ENCODE peak calls at places on chromosomes 2 and 18, in eight cellular contexts. One of them, this sample, is unnamed.

GRCh38 chr18:58687871-58688308 is 16.6 kb downstream of the MALT1 start:
- DNase-seq in GM23248: no peak
- DNase-seq in HCT116: no peak
- DNase-seq in MM.1S: no peak
- DNase-seq in neural progenitor cell: no peak
- DNase-seq in GM23338: no peak
- DNase-seq in OCI-LY7: no peak
- DNase-seq in hepatocyte: no peak
- DNase-seq in this sample: no peak

GRCh38 chr2:152766908-152767307 is 48.5 kb downstream of the ARL6IP6 start:
- DNase-seq in GM23248: peak; percentile 22
- DNase-seq in HCT116: no peak
- DNase-seq in MM.1S: no peak
- DNase-seq in neural progenitor cell: no peak
- DNase-seq in GM23338: no peak
- DNase-seq in OCI-LY7: no peak
- DNase-seq in hepatocyte: no peak
- DNase-seq in this sample: no peak

GRCh38 chr18:4455113-4455811 is at the start of gene DLGAP1:
- DNase-seq in GM23248: peak; percentile 19
- DNase-seq in HCT116: no peak
- DNase-seq in MM.1S: peak; percentile 28
- DNase-seq in neural progenitor cell: peak; percentile 95
- DNase-seq in GM23338: peak; percentile 87
- DNase-seq in OCI-LY7: no peak
- DNase-seq in hepatocyte: peak; percentile 84
- DNase-seq in this sample: peak; percentile 17

GRCh38 chr2:199771948-199772692 is 78.9 kb downstream of the FTCDNL1 start:
- DNase-seq in GM23248: no peak
- DNase-seq in HCT116: no peak
- DNase-seq in MM.1S: no peak
- DNase-seq in neural progenitor cell: no peak
- DNase-seq in GM23338: no peak
- DNase-seq in OCI-LY7: no peak
- DNase-seq in hepatocyte: no peak
- DNase-seq in this sample: no peak

GRCh38 chr2:102141915-102142828 is at the start of gene IL1R1:
- DNase-seq in GM23248: peak; percentile 97
- DNase-seq in HCT116: no peak
- DNase-seq in MM.1S: no peak
- DNase-seq in neural progenitor cell: peak; percentile 90
- DNase-seq in GM23338: peak; percentile 70
- DNase-seq in OCI-LY7: no peak
- DNase-seq in hepatocyte: peak; percentile 94
- DNase-seq in this sample: peak; percentile 80

GRCh38 chr2:37610638-37611289 is 60.7 kb downstream of the CDC42EP3 start:
- DNase-seq in GM23248: peak; percentile 36
- DNase-seq in HCT116: no peak
- DNase-seq in MM.1S: no peak
- DNase-seq in neural progenitor cell: no peak
- DNase-seq in GM23338: no peak
- DNase-seq in OCI-LY7: no peak
- DNase-seq in hepatocyte: no peak
- DNase-seq in this sample: no peak

GRCh38 chr18:67862069-67862468 is 345.5 kb upstream of the DSEL start:
- DNase-seq in GM23248: peak; percentile 37
- DNase-seq in HCT116: no peak
- DNase-seq in MM.1S: no peak
- DNase-seq in neural progenitor cell: no peak
- DNase-seq in GM23338: no peak
- DNase-seq in OCI-LY7: no peak
- DNase-seq in hepatocyte: no peak
- DNase-seq in this sample: no peak

GRCh38 chr18:58363767-58364540 is 264.9 kb downstream of the ALPK2 start:
- DNase-seq in GM23248: peak; percentile 86
- DNase-seq in HCT116: no peak
- DNase-seq in MM.1S: no peak
- DNase-seq in neural progenitor cell: no peak
- DNase-seq in GM23338: no peak
- DNase-seq in OCI-LY7: no peak
- DNase-seq in hepatocyte: no peak
- DNase-seq in this sample: peak; percentile 64

GRCh38 chr2:48312126-48312525 is 217.8 kb upstream of the STON1 start:
- DNase-seq in GM23248: no peak
- DNase-seq in HCT116: no peak
- DNase-seq in MM.1S: no peak
- DNase-seq in neural progenitor cell: no peak
- DNase-seq in GM23338: no peak
- DNase-seq in OCI-LY7: no peak
- DNase-seq in hepatocyte: peak; percentile 61
- DNase-seq in this sample: peak; percentile 96

GRCh38 chr2:238286987-238287386 is 1.4 kb downstream of the PER2 start:
- DNase-seq in GM23248: peak; percentile 52
- DNase-seq in HCT116: no peak
- DNase-seq in MM.1S: no peak
- DNase-seq in neural progenitor cell: no peak
- DNase-seq in GM23338: no peak
- DNase-seq in OCI-LY7: no peak
- DNase-seq in hepatocyte: no peak
- DNase-seq in this sample: no peak

GRCh38 chr2:215773728-215774127 is 239.6 kb downstream of the MREG start:
- DNase-seq in GM23248: peak; percentile 97
- DNase-seq in HCT116: no peak
- DNase-seq in MM.1S: no peak
- DNase-seq in neural progenitor cell: no peak
- DNase-seq in GM23338: no peak
- DNase-seq in OCI-LY7: no peak
- DNase-seq in hepatocyte: peak; percentile 25
- DNase-seq in this sample: peak; percentile 63

GRCh38 chr2:47172922-47173695 is 18.0 kb upstream of the STPG4 start:
- DNase-seq in GM23248: peak; percentile 39
- DNase-seq in HCT116: no peak
- DNase-seq in MM.1S: no peak
- DNase-seq in neural progenitor cell: no peak
- DNase-seq in GM23338: no peak
- DNase-seq in OCI-LY7: no peak
- DNase-seq in hepatocyte: no peak
- DNase-seq in this sample: no peak
- H3K4me2 ChIP-seq in GM23248: peak overlapping the region; percentile 85
- H3K4me2 ChIP-seq in HCT116: peak overlapping the region; percentile 90
- H3K4me2 ChIP-seq in MM.1S: peak overlapping the region; percentile 67
- H3K4me2 ChIP-seq in neural progenitor cell: peak overlapping the region; percentile 83
- H3K4me2 ChIP-seq in GM23338: peak overlapping the region; percentile 89
- H3K4me2 ChIP-seq in OCI-LY7: peak overlapping the region; percentile 83
- H3K4me2 ChIP-seq in hepatocyte: peak overlapping the region; percentile 90
- H3K4me2 ChIP-seq in this sample: peak overlapping the region; percentile 88

DNA sequence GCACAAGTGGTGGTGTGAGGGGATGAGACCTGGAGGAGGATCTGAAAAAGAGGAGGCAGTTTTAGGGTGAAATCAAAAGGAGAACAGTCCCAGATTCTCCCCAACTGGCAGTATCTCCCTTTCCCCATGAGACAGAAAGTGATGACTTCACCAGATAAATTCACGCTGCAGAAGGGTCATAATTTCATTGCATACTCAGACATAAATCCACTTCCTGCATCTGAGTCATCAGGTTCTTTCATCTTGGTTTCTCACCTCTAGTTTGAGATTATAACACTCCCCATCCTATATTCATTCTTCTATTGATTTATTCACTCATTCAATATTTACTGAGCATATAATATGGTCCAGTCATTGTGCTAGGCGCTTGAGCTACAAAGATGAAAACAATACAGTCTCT is 64.7 kb downstream of the CCDC148 start:
- DNase-seq in GM23248: peak; percentile 19
- DNase-seq in HCT116: peak; percentile 6
- DNase-seq in MM.1S: no peak
- DNase-seq in neural progenitor cell: no peak
- DNase-seq in GM23338: no peak
- DNase-seq in OCI-LY7: no peak
- DNase-seq in hepatocyte: no peak
- DNase-seq in this sample: peak; percentile 53
- H3K27ac ChIP-seq in GM23248: no peak overlapping the region
- H3K27ac ChIP-seq in HCT116: no peak overlapping the region
- H3K27ac ChIP-seq in MM.1S: no peak overlapping the region
- H3K27ac ChIP-seq in neural progenitor cell: no peak overlapping the region
- H3K27ac ChIP-seq in GM23338: no peak overlapping the region
- H3K27ac ChIP-seq in OCI-LY7: no peak overlapping the region
- H3K27ac ChIP-seq in hepatocyte: no peak overlapping the region
- H3K27ac ChIP-seq in this sample: no peak overlapping the region

GRCh38 chr2:121837596-121837995 is 82.1 kb downstream of the TSN start:
- DNase-seq in GM23248: peak; percentile 25
- DNase-seq in HCT116: no peak
- DNase-seq in MM.1S: peak; percentile 79
- DNase-seq in neural progenitor cell: no peak
- DNase-seq in GM23338: no peak
- DNase-seq in OCI-LY7: no peak
- DNase-seq in hepatocyte: no peak
- DNase-seq in this sample: no peak
- TF ChIP-seq EZH2phosphoT487 in GM23248: no peak
- TF ChIP-seq EZH2phosphoT487 in HCT116: no peak
- TF ChIP-seq EZH2phosphoT487 in MM.1S: no peak
- TF ChIP-seq EZH2phosphoT487 in neural progenitor cell: no peak
- TF ChIP-seq EZH2phosphoT487 in GM23338: no peak
- TF ChIP-seq EZH2phosphoT487 in OCI-LY7: no peak
- TF ChIP-seq EZH2phosphoT487 in hepatocyte: no peak
- TF ChIP-seq EZH2phosphoT487 in this sample: no peak

GRCh38 chr2:167293172-167293781 is 405.0 kb downstream of the XIRP2 start:
- DNase-seq in GM23248: peak; percentile 49
- DNase-seq in HCT116: no peak
- DNase-seq in MM.1S: peak; percentile 18
- DNase-seq in neural progenitor cell: peak; percentile 59
- DNase-seq in GM23338: peak; percentile 45
- DNase-seq in OCI-LY7: no peak
- DNase-seq in hepatocyte: peak; percentile 35
- DNase-seq in this sample: peak; percentile 6
- H3K4me2 ChIP-seq in GM23248: peak overlapping the region; percentile 99
- H3K4me2 ChIP-seq in HCT116: peak overlapping the region; percentile 85
- H3K4me2 ChIP-seq in MM.1S: peak overlapping the region; percentile 99
- H3K4me2 ChIP-seq in neural progenitor cell: peak overlapping the region; percentile 86
- H3K4me2 ChIP-seq in GM23338: peak overlapping the region; percentile 82
- H3K4me2 ChIP-seq in OCI-LY7: no peak overlapping the region
- H3K4me2 ChIP-seq in hepatocyte: peak overlapping the region; percentile 97
- H3K4me2 ChIP-seq in this sample: peak overlapping the region; percentile 90

This sample was measured in PC-3.